ENCODE peak calls at places on chromosomes 3 and 15, in ten cellular contexts. M is mesothelial cell of epicardium; I is activated CD8-positive, alpha-beta T cell treated with anti-CD3 and anti-CD28 coated beads for 36 hours; D is breast epithelium; K is GM10248; V is neural crest cell; P is RWPE1; B is IMR-90; J is WERI-Rb-1; L is fibroblast of the aortic adventitia. O is an unnamed sample.
A peak's percentile ranks its signal among the peaks of the same experiment; 100 is the strongest.

GRCh38 chr3:24401090-24401810 is 93.4 kb downstream of the THRB start:
- DNase-seq in M (no peak), I (no peak), D (no peak), K (no peak), V (no peak), P (no peak), B (no peak), J (no peak), L (no peak), O (no peak)

GRCh38 chr3:170907519-170908234 is 760 bp downstream of the EIF5A2 start:
- DNase-seq in M (no peak), I (peak; percentile 6), D (no peak), K (peak; percentile 40), V (peak; percentile 4), P (peak; percentile 27), B (peak; percentile 11), J (no peak), L (peak; percentile 27), O (no peak)

GRCh38 chr3:59775106-59775505 is 725.3 kb upstream of the CFAP20DC start:
- DNase-seq in M (no peak), I (no peak), D (no peak), K (no peak), V (no peak), P (no peak), B (peak; percentile 48), J (peak; percentile 44), L (no peak), O (no peak)

GRCh38 chr3:59040902-59041301 is 8.9 kb downstream of the CFAP20DC start:
- DNase-seq in M (no peak), I (no peak), D (no peak), K (no peak), V (no peak), P (no peak), B (peak; percentile 79), J (no peak), L (peak; percentile 27), O (peak; percentile 22)

GRCh38 chr3:124467980-124468902 is 262.0 kb upstream of the UMPS start:
- DNase-seq in M (peak; percentile 74), I (peak; percentile 33), D (no peak), K (peak; percentile 68), V (peak; percentile 65), P (peak; percentile 82), B (peak; percentile 40), J (peak; percentile 56), L (peak; percentile 29), O (no peak)

GRCh38 chr3:5341610-5342009 is 154.1 kb downstream of the EDEM1 start:
- DNase-seq in M (no peak), I (no peak), D (no peak), K (no peak), V (no peak), P (no peak), B (no peak), J (no peak), L (no peak), O (no peak)

GRCh38 chr15:66269326-66270090 is 16.0 kb upstream of the MEGF11 start:
- DNase-seq in M (no peak), I (no peak), D (no peak), K (no peak), V (no peak), P (peak; percentile 69), B (peak; percentile 71), J (no peak), L (no peak), O (no peak)

GRCh38 chr3:197890693-197891092 is 59.3 kb upstream of the RPL35A start:
- DNase-seq in M (no peak), I (no peak), D (no peak), K (no peak), V (no peak), P (no peak), B (no peak), J (no peak), L (no peak), O (no peak)

GRCh38 chr15:68279218-68279533 is 1.6 kb downstream of the FEM1B start:
- DNase-seq in M (no peak), I (no peak), D (no peak), K (no peak), V (no peak), P (no peak), B (no peak), J (no peak), L (no peak), O (no peak)

DNA sequence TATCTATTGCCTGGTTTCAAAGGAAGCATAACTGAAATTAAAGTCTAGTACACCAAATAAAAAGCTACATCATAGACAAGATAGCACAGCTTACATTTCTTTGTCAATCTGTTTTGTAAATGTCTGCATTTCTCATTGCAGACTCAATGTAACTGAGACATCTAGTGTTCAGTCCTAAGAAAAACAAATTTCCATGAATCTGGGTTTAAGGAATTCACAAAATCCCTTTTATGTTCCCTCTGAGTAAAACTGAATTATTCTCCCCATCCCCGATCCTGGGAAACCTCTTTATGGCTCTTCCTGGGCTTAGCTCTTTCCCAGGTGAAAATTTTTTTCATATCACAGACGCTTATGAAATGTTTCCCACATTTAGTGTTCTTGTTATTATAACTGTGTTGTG is 21.6 kb upstream of the RASA2 start:
- DNase-seq in M (no peak), I (no peak), D (no peak), K (no peak), V (no peak), P (no peak), B (peak; percentile 51), J (no peak), L (peak; percentile 47), O (no peak)
- TF ChIP-seq CTCF in M (no peak), I (no peak), D (peak; percentile 15), K (no peak), V (no peak), P (peak; percentile 44), B (peak; percentile 41), J (no peak), L (peak; percentile 41), O (peak; percentile 44)

GRCh38 chr3:25830373-25831305 is 40.7 kb downstream of the OXSM start:
- DNase-seq in M (no peak), I (no peak), D (no peak), K (no peak), V (no peak), P (no peak), B (no peak), J (no peak), L (no peak), O (no peak)

GRCh38 chr3:25826510-25826909 is 36.6 kb downstream of the OXSM start:
- DNase-seq in M (no peak), I (no peak), D (no peak), K (no peak), V (no peak), P (no peak), B (no peak), J (no peak), L (no peak), O (no peak)

GRCh38 chr3:25834346-25834745 is 44.5 kb downstream of the OXSM start:
- DNase-seq in M (no peak), I (no peak), D (no peak), K (peak; percentile 22), V (no peak), P (no peak), B (no peak), J (no peak), L (no peak), O (no peak)

GRCh38 chr3:25836579-25836978 is 46.7 kb downstream of the OXSM start:
- DNase-seq in M (no peak), I (no peak), D (no peak), K (no peak), V (no peak), P (no peak), B (no peak), J (no peak), L (no peak), O (no peak)

DNA sequence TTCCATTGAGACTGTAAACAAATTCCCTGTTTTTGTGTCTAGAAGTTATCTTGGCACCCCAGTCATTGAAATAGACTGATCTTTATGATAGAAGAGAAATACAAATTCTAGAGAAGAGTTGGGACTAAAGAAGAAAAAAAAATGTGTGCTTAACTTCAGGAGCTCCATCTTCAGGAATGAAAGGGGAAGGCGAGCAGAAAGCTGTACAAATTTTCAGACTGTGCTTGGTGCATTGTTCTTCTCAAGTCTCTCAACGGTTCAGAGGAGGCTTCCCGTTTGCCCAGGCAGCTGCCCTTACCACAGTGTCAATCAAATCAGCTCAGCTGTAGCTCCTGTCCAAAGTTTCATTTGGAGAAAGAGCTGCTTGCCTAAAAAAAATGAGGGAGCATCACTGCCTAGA is 41.7 kb downstream of the OXSM start:
- DNase-seq in M (no peak), I (no peak), D (no peak), K (no peak), V (no peak), P (no peak), B (peak; percentile 58), J (peak; percentile 33), L (peak; percentile 45), O (no peak)
- TF ChIP-seq CTCF in M (no peak), I (no peak), D (no peak), K (peak; percentile 28), V (no peak), P (no peak), B (peak; percentile 50), J (peak; percentile 43), L (peak; percentile 47), O (peak; percentile 50)

GRCh38 chr15:50137330-50137761 is 18.3 kb upstream of the ATP8B4 start:
- DNase-seq in M (no peak), I (peak; percentile 77), D (no peak), K (no peak), V (no peak), P (peak; percentile 88), B (peak; percentile 99), J (no peak), L (peak; percentile 95), O (peak; percentile 37)

GRCh38 chr15:50140097-50140496 is 21.1 kb upstream of the ATP8B4 start:
- DNase-seq in M (no peak), I (no peak), D (no peak), K (no peak), V (no peak), P (no peak), B (peak; percentile 33), J (no peak), L (peak; percentile 33), O (no peak)

GRCh38 chr15:50137893-50138292 is 18.9 kb upstream of the ATP8B4 start:
- DNase-seq in M (no peak), I (no peak), D (no peak), K (no peak), V (no peak), P (no peak), B (peak; percentile 27), J (no peak), L (peak; percentile 19), O (no peak)

GRCh38 chr15:50135123-50135541 is 16.1 kb upstream of the ATP8B4 start:
- DNase-seq in M (no peak), I (peak; percentile 76), D (no peak), K (no peak), V (no peak), P (no peak), B (peak; percentile 10), J (no peak), L (no peak), O (no peak)

GRCh38 chr15:50138391-50138790 is 19.4 kb upstream of the ATP8B4 start:
- DNase-seq in M (no peak), I (no peak), D (no peak), K (no peak), V (no peak), P (no peak), B (peak; percentile 34), J (no peak), L (no peak), O (no peak)
- TF ChIP-seq CTCF in M (peak; percentile 40), I (no peak), D (no peak), K (no peak), V (peak; percentile 32), P (no peak), B (peak; percentile 39), J (no peak), L (peak; percentile 24), O (no peak)

GRCh38 chr3:63914312-63914711 is 2.1 kb upstream of the SCAANT1 start:
- DNase-seq in M (no peak), I (no peak), D (no peak), K (no peak), V (no peak), P (peak; percentile 8), B (peak; percentile 30), J (no peak), L (peak; percentile 72), O (no peak)
- TF ChIP-seq CTCF in M (no peak), I (no peak), D (peak; percentile 32), K (no peak), V (no peak), P (no peak), B (no peak), J (no peak), L (no peak), O (no peak)

O was measured in AG09319.